ENCODE peak calls at places on chromosomes 12 and 14, in four cellular contexts. Q, T, Z and L are unnamed samples.

GRCh38 chr12:124650912-124651311 is 83.5 kb upstream of the NCOR2 start:
- DNase-seq in Q (no peak), T (no peak), Z (no peak), L (no peak)

GRCh38 chr12:24948452-24948815 is 467 bp downstream of the BCAT1 start:
- DNase-seq in Q (peak; percentile 12), T (peak; percentile 23), Z (peak; percentile 86), L (peak; percentile 54)

GRCh38 chr12:132239796-132240668 is 89.4 kb downstream of the GALNT9 start:
- DNase-seq in Q (no peak), T (no peak), Z (no peak), L (no peak)

GRCh38 chr14:99688210-99688581 is 4.1 kb downstream of the CYP46A1 start:
- DNase-seq in Q (no peak), T (no peak), Z (no peak), L (no peak)

GRCh38 chr12:52179396-52179973 is 12.3 kb downstream of the KRT80 start:
- DNase-seq in Q (no peak), T (no peak), Z (peak; percentile 70), L (no peak)

GRCh38 chr14:89197623-89198022 is 219.4 kb downstream of the FOXN3 start:
- DNase-seq in Q (no peak), T (no peak), Z (no peak), L (no peak)

GRCh38 chr14:94797887-94798286 is 28.0 kb upstream of the GSC start:
- DNase-seq in Q (no peak), T (no peak), Z (no peak), L (no peak)

GRCh38 chr12:53160000-53160399 is 20.5 kb upstream of the ZNF740 start:
- DNase-seq in Q (no peak), T (no peak), Z (no peak), L (no peak)

GRCh38 chr12:48924617-48925217 is 575 bp downstream of the FKBP11 start:
- DNase-seq in Q (peak; percentile 67), T (peak; percentile 54), Z (peak; percentile 91), L (peak; percentile 87)

GRCh38 chr12:90036641-90037040 is 328.0 kb upstream of the ATP2B1 start:
- DNase-seq in Q (no peak), T (peak; percentile 61), Z (peak; percentile 57), L (no peak)

GRCh38 chr12:106681210-106681609 is 93.3 kb upstream of the RIC8B start:
- DNase-seq in Q (no peak), T (no peak), Z (no peak), L (no peak)

GRCh38 chr14:53531151-53531550 is 378.0 kb upstream of the DDHD1 start:
- DNase-seq in Q (no peak), T (peak; percentile 31), Z (no peak), L (no peak)

DNA sequence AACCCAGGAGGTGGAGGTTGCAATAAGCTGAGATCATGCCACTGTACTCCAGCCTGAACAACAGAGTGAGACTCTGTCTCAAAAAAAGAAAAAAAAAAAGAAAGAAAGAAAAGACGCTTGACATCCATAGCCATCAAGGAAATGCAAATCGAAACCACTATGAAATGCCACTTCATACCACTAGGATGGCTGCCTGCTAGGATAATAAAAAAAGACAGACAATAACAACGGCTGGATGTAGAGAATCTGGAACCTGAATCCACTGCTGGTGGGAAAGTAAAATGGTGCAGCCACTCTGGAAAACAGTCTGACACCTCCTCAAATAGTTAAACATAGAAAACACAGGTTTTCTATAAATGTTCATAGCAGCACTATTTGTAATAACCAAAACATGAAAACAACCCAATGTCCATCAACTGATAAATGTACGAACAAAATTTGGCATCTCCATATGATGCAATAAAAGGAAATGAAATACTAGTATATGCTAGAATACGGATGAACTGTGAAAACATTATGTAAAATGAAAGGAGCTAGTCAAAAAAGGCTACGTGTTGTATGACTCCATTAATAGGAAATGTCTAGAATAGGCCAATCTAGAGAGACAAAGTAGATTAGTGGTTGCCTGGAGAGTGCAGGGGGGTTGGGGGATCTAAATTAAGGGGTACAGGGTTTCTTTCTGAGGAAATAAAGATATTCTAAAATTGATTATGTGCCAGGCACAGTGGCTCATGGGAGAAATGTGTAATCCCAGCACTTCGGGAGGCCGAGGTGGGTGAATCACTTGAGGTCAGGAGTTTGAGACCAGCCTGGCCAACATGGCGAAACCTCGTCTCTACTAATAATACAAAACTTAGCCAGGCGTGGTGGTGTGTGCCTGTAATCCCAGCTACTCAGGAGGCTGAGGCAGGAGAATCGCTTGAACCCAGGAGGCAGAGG is 9.7 kb downstream of the WSB2 start:
- DNase-seq in Q (no peak), T (no peak), Z (no peak), L (no peak)
- TF ChIP-seq CTCF in Q (no peak), T (no peak), Z (peak; percentile 6), L (no peak)

GRCh38 chr12:3901116-3901515 is 27.9 kb upstream of the PARP11 start:
- DNase-seq in Q (no peak), T (no peak), Z (no peak), L (no peak)
- TF ChIP-seq CTCF in Q (no peak), T (no peak), Z (no peak), L (no peak)

GRCh38 chr14:30610719-30611388 is 11.3 kb upstream of the SCFD1 start:
- DNase-seq in Q (peak; percentile 13), T (peak; percentile 78), Z (no peak), L (peak; percentile 34)
- TF ChIP-seq CTCF in Q (peak; percentile 34), T (peak; percentile 25), Z (peak; percentile 34), L (no peak)

GRCh38 chr12:92574911-92575570 is 127.7 kb upstream of the PLEKHG7 start:
- DNase-seq in Q (no peak), T (no peak), Z (no peak), L (no peak)

GRCh38 chr12:92573104-92573503 is 129.7 kb upstream of the PLEKHG7 start:
- DNase-seq in Q (no peak), T (peak; percentile 63), Z (no peak), L (no peak)

GRCh38 chr12:92571844-92572543 is 130.8 kb upstream of the PLEKHG7 start:
- DNase-seq in Q (no peak), T (no peak), Z (no peak), L (no peak)

GRCh38 chr12:92571169-92571568 is 131.6 kb upstream of the PLEKHG7 start:
- DNase-seq in Q (no peak), T (no peak), Z (no peak), L (no peak)

DNA sequence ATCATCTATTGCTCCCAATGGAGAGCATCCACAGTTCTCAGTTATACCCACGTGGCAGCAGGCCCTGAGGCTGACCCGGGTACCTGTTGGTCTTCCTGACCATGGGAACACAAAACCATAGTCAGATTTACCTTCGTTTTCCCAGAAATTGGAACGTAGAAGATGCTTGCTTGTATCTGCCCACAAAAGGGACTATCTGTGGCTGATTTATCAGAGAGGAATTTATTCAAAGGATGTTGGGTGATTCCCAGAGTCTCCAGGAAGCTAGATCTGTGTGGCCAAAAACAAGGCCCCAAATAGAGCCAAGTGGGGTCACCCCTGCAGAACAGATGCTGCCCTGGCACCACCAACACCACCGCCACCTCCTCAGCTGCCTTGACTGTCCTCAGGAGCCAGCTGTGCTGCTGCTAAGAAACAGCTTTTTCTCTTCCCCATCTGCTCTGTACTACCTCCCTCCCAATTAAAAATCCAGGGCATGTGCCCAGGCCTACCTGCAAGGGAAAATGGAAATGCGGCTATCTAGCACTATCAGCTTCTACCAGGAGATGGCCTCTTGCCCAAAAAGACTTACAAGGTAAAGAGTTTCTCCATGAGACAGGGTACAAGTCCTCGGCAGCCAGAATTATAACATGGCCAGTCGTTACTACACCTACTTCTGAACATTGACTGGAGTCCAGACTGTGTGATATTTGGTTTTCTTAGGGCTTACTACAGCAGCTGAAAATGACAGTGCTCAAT is 128.6 kb upstream of the PLEKHG7 start:
- DNase-seq in Q (peak; percentile 30), T (peak; percentile 59), Z (no peak), L (no peak)
- TF ChIP-seq CTCF in Q (peak; percentile 26), T (peak; percentile 58), Z (peak; percentile 33), L (peak; percentile 8)

DNA sequence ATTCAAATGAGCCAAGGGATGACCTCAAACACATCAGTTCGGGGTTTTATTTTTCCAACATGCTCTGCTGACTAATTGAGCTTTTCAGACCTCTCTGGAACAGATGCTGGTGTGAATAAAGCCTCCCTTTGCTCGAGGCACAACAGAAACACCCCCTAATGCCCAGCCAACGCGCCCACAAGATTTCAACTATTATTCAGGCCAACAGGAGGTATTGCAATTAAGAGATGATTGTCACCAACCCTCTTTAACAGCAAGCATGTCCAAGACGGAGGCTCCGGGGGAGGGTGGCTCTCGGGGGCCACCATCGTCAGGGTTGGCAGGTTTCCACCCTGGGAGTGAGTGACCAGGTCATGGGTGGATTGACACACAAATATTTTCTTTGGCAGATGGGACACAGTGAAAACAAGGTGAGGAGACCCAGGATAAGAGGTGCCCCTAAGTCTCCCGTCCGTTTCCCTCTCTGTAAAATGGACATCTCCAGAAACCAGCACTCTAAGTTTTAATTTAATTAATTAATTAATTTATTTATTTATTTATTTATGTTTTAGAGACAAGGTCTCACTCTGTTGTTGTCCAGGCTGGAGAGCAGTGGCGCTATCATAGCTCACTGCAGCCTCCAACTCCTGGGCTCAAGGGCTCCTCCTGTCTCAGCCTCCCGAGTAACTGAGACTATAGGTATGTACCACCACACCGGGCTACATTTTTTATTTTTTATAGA is 56.1 kb downstream of the MAP1LC3B2 start:
- DNase-seq in Q (no peak), T (no peak), Z (no peak), L (no peak)
- TF ChIP-seq CTCF in Q (no peak), T (no peak), Z (no peak), L (no peak)

DNA sequence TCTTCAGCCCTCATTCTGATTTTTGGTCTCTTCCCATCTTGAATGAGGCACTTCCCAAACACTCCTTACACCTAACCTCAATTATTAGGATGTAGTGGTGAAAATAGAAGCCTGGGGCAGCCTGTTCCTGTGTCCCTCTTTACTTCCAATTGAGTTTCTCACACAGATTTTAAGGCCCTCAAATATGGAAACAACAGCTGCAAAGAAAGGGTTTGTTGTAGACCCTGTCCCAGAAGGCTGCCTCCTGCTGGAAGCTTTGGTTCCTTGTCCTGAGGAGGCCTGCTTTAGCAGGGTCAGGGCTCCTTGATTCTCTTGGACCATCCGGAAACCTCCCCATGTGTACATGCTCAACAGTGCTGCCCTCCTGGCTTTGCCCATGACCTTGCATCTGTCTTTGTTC is 101.3 kb downstream of the TGFB3 start:
- DNase-seq in Q (no peak), T (no peak), Z (no peak), L (no peak)
- TF ChIP-seq CTCF in Q (no peak), T (peak; percentile 5), Z (no peak), L (no peak)